ENCODE peak calls at places on chromosomes 1 and 21, in nine cellular contexts. One of them, this sample, is unnamed.

GRCh38 chr1:58331156-58331555 is 215.4 kb downstream of the OMA1 start:
- DNase-seq in GM12878: no peak
- DNase-seq in stomach: no peak
- DNase-seq in SJSA1: no peak
- DNase-seq in naive thymus-derived CD4-positive, alpha-beta T cell: no peak
- DNase-seq in H1: no peak
- DNase-seq in hepatocyte: no peak
- DNase-seq in sigmoid colon: no peak
- DNase-seq in GM23248: peak; percentile 53
- DNase-seq in this sample: no peak

GRCh38 chr1:151798571-151798970 is 6.6 kb downstream of the LINGO4 start:
- DNase-seq in GM12878: no peak
- DNase-seq in stomach: no peak
- DNase-seq in SJSA1: no peak
- DNase-seq in naive thymus-derived CD4-positive, alpha-beta T cell: no peak
- DNase-seq in H1: no peak
- DNase-seq in hepatocyte: no peak
- DNase-seq in sigmoid colon: no peak
- DNase-seq in GM23248: no peak
- DNase-seq in this sample: no peak

GRCh38 chr1:151158751-151159251 is 2.4 kb downstream of the TNFAIP8L2 start:
- DNase-seq in GM12878: no peak
- DNase-seq in stomach: no peak
- DNase-seq in SJSA1: no peak
- DNase-seq in naive thymus-derived CD4-positive, alpha-beta T cell: no peak
- DNase-seq in H1: no peak
- DNase-seq in hepatocyte: no peak
- DNase-seq in sigmoid colon: no peak
- DNase-seq in GM23248: no peak
- DNase-seq in this sample: no peak

GRCh38 chr1:89525169-89525855 is 683 bp downstream of the LRRC8B start:
- DNase-seq in GM12878: peak; percentile 35
- DNase-seq in stomach: no peak
- DNase-seq in SJSA1: no peak
- DNase-seq in naive thymus-derived CD4-positive, alpha-beta T cell: peak; percentile 53
- DNase-seq in H1: no peak
- DNase-seq in hepatocyte: peak; percentile 58
- DNase-seq in sigmoid colon: peak; percentile 69
- DNase-seq in GM23248: peak; percentile 18
- DNase-seq in this sample: peak; percentile 41

GRCh38 chr1:17563494-17564281 is 24.2 kb downstream of the ARHGEF10L start:
- DNase-seq in GM12878: no peak
- DNase-seq in stomach: no peak
- DNase-seq in SJSA1: no peak
- DNase-seq in naive thymus-derived CD4-positive, alpha-beta T cell: no peak
- DNase-seq in H1: no peak
- DNase-seq in hepatocyte: no peak
- DNase-seq in sigmoid colon: no peak
- DNase-seq in GM23248: peak; percentile 30
- DNase-seq in this sample: no peak

GRCh38 chr1:89905391-89906058 is 84.7 kb downstream of the LRRC8D start:
- DNase-seq in GM12878: no peak
- DNase-seq in stomach: no peak
- DNase-seq in SJSA1: no peak
- DNase-seq in naive thymus-derived CD4-positive, alpha-beta T cell: no peak
- DNase-seq in H1: no peak
- DNase-seq in hepatocyte: no peak
- DNase-seq in sigmoid colon: no peak
- DNase-seq in GM23248: peak; percentile 70
- DNase-seq in this sample: no peak

GRCh38 chr1:248804771-248805681 is 20.7 kb downstream of the SH3BP5L start:
- DNase-seq in GM12878: peak; percentile 73
- DNase-seq in stomach: no peak
- DNase-seq in SJSA1: peak; percentile 26
- DNase-seq in naive thymus-derived CD4-positive, alpha-beta T cell: no peak
- DNase-seq in H1: no peak
- DNase-seq in hepatocyte: no peak
- DNase-seq in sigmoid colon: no peak
- DNase-seq in GM23248: no peak
- DNase-seq in this sample: no peak

GRCh38 chr1:64004451-64004850 is 199.0 kb upstream of the UBE2U start:
- DNase-seq in GM12878: no peak
- DNase-seq in stomach: no peak
- DNase-seq in SJSA1: no peak
- DNase-seq in naive thymus-derived CD4-positive, alpha-beta T cell: no peak
- DNase-seq in H1: no peak
- DNase-seq in hepatocyte: no peak
- DNase-seq in sigmoid colon: no peak
- DNase-seq in GM23248: no peak
- DNase-seq in this sample: no peak

GRCh38 chr1:221478050-221478949 is 263.6 kb downstream of the DUSP10 start:
- DNase-seq in GM12878: peak; percentile 36
- DNase-seq in stomach: no peak
- DNase-seq in SJSA1: peak; percentile 81
- DNase-seq in naive thymus-derived CD4-positive, alpha-beta T cell: peak; percentile 43
- DNase-seq in H1: peak; percentile 46
- DNase-seq in hepatocyte: peak; percentile 84
- DNase-seq in sigmoid colon: peak; percentile 78
- DNase-seq in GM23248: peak; percentile 94
- DNase-seq in this sample: peak; percentile 57

GRCh38 chr1:32948905-32949304 is 15.7 kb downstream of the RNF19B start:
- DNase-seq in GM12878: no peak
- DNase-seq in stomach: no peak
- DNase-seq in SJSA1: no peak
- DNase-seq in naive thymus-derived CD4-positive, alpha-beta T cell: no peak
- DNase-seq in H1: no peak
- DNase-seq in hepatocyte: peak; percentile 36
- DNase-seq in sigmoid colon: no peak
- DNase-seq in GM23248: peak; percentile 59
- DNase-seq in this sample: no peak

DNA sequence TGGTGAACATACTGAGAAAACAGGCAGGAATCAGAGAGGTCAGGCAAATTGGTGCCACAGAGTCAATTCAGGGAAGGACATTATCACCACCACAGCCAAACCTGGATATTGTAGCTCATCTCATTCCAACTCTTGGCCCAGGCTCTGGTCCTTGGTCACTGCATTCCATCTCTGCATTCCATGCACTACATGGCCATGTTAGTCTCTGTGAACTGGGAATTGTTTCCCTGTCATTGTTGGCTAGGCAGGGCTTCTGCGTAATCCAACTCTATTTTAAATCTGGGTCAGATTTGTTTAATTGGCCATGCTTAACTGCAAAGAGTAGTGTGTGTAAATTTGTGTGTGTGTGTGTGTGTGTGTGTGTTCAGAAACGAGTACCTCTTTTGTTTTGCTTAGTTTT is 837.6 kb upstream of the ADAMTS5 start:
- DNase-seq in GM12878: no peak
- DNase-seq in stomach: no peak
- DNase-seq in SJSA1: no peak
- DNase-seq in naive thymus-derived CD4-positive, alpha-beta T cell: no peak
- DNase-seq in H1: no peak
- DNase-seq in hepatocyte: no peak
- DNase-seq in sigmoid colon: no peak
- DNase-seq in GM23248: peak; percentile 35
- DNase-seq in this sample: no peak
- H3K9me3 ChIP-seq in GM12878: no peaks in the 10 kb centered on the region
- H3K9me3 ChIP-seq in stomach: no peaks in the 10 kb centered on the region
- H3K9me3 ChIP-seq in SJSA1: no peaks in the 10 kb centered on the region
- H3K9me3 ChIP-seq in naive thymus-derived CD4-positive, alpha-beta T cell: no peaks in the 10 kb centered on the region
- H3K9me3 ChIP-seq in H1: no peaks in the 10 kb centered on the region
- H3K9me3 ChIP-seq in hepatocyte: no peaks in the 10 kb centered on the region
- H3K9me3 ChIP-seq in sigmoid colon: no peaks in the 10 kb centered on the region
- H3K9me3 ChIP-seq in GM23248: no peaks in the 10 kb centered on the region
- H3K9me3 ChIP-seq in this sample: no peaks in the 10 kb centered on the region

GRCh38 chr1:172964864-172965263 is 85.9 kb downstream of the TNFSF18 start:
- DNase-seq in GM12878: no peak
- DNase-seq in stomach: no peak
- DNase-seq in SJSA1: no peak
- DNase-seq in naive thymus-derived CD4-positive, alpha-beta T cell: no peak
- DNase-seq in H1: no peak
- DNase-seq in hepatocyte: no peak
- DNase-seq in sigmoid colon: no peak
- DNase-seq in GM23248: no peak
- DNase-seq in this sample: no peak

GRCh38 chr1:172970186-172970585 is 80.6 kb downstream of the TNFSF18 start:
- DNase-seq in GM12878: no peak
- DNase-seq in stomach: no peak
- DNase-seq in SJSA1: no peak
- DNase-seq in naive thymus-derived CD4-positive, alpha-beta T cell: no peak
- DNase-seq in H1: no peak
- DNase-seq in hepatocyte: no peak
- DNase-seq in sigmoid colon: no peak
- DNase-seq in GM23248: peak; percentile 74
- DNase-seq in this sample: peak; percentile 58

GRCh38 chr1:172969611-172970010 is 81.1 kb downstream of the TNFSF18 start:
- DNase-seq in GM12878: no peak
- DNase-seq in stomach: no peak
- DNase-seq in SJSA1: no peak
- DNase-seq in naive thymus-derived CD4-positive, alpha-beta T cell: no peak
- DNase-seq in H1: no peak
- DNase-seq in hepatocyte: no peak
- DNase-seq in sigmoid colon: no peak
- DNase-seq in GM23248: peak; percentile 72
- DNase-seq in this sample: peak; percentile 76

GRCh38 chr1:172966844-172967540 is 83.7 kb downstream of the TNFSF18 start:
- DNase-seq in GM12878: no peak
- DNase-seq in stomach: no peak
- DNase-seq in SJSA1: no peak
- DNase-seq in naive thymus-derived CD4-positive, alpha-beta T cell: no peak
- DNase-seq in H1: no peak
- DNase-seq in hepatocyte: no peak
- DNase-seq in sigmoid colon: no peak
- DNase-seq in GM23248: peak; percentile 40
- DNase-seq in this sample: no peak

DNA sequence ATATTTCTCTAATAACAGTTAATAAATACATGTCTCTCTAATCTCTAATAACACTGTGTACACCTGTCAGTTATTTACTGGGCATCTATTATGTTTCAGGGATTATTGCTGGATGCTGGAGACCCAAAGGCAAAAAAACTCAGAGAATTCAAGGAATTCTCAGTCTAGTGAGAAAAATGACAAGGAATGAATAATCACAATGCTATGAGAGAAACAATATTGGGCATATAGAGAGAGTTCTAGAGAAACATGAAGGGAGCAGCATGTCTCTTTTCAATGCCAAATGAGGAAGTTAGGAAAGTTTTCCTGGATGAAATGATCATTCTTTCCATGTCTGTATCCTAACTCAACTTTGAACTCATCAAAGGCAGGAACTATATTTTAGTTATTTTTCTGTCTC is 82.8 kb downstream of the TNFSF18 start:
- DNase-seq in GM12878: no peak
- DNase-seq in stomach: no peak
- DNase-seq in SJSA1: no peak
- DNase-seq in naive thymus-derived CD4-positive, alpha-beta T cell: no peak
- DNase-seq in H1: no peak
- DNase-seq in hepatocyte: no peak
- DNase-seq in sigmoid colon: no peak
- DNase-seq in GM23248: no peak
- DNase-seq in this sample: no peak
- H3K4me1 ChIP-seq in GM12878: no peaks in the 10 kb centered on the region
- H3K4me1 ChIP-seq in stomach: peaks cover 4% of the 10 kb centered on the region
- H3K4me1 ChIP-seq in SJSA1: peaks cover 44% of the 10 kb centered on the region
- H3K4me1 ChIP-seq in naive thymus-derived CD4-positive, alpha-beta T cell: no peaks in the 10 kb centered on the region
- H3K4me1 ChIP-seq in H1: no peaks in the 10 kb centered on the region
- H3K4me1 ChIP-seq in hepatocyte: no peaks in the 10 kb centered on the region
- H3K4me1 ChIP-seq in sigmoid colon: peaks cover 15% of the 10 kb centered on the region
- H3K4me1 ChIP-seq in GM23248: peaks cover 40% of the 10 kb centered on the region
- H3K4me1 ChIP-seq in this sample: peaks cover 43% of the 10 kb centered on the region

GRCh38 chr1:16286122-16286521 is 49.1 kb upstream of the CPLANE2 start:
- DNase-seq in GM12878: no peak
- DNase-seq in stomach: no peak
- DNase-seq in SJSA1: no peak
- DNase-seq in naive thymus-derived CD4-positive, alpha-beta T cell: no peak
- DNase-seq in H1: no peak
- DNase-seq in hepatocyte: no peak
- DNase-seq in sigmoid colon: no peak
- DNase-seq in GM23248: peak; percentile 40
- DNase-seq in this sample: no peak
- H3K4me3 ChIP-seq in GM12878: no peak overlapping the region
- H3K4me3 ChIP-seq in stomach: no peak overlapping the region
- H3K4me3 ChIP-seq in SJSA1: no peak overlapping the region
- H3K4me3 ChIP-seq in naive thymus-derived CD4-positive, alpha-beta T cell: no peak overlapping the region
- H3K4me3 ChIP-seq in H1: no peak overlapping the region
- H3K4me3 ChIP-seq in hepatocyte: no peak overlapping the region
- H3K4me3 ChIP-seq in sigmoid colon: no peak overlapping the region
- H3K4me3 ChIP-seq in GM23248: no peak overlapping the region
- H3K4me3 ChIP-seq in this sample: no peak overlapping the region

GRCh38 chr1:26158271-26159112 is at the start of gene FAM110D:
- DNase-seq in GM12878: no peak
- DNase-seq in stomach: no peak
- DNase-seq in SJSA1: no peak
- DNase-seq in naive thymus-derived CD4-positive, alpha-beta T cell: no peak
- DNase-seq in H1: no peak
- DNase-seq in hepatocyte: no peak
- DNase-seq in sigmoid colon: peak; percentile 49
- DNase-seq in GM23248: no peak
- DNase-seq in this sample: no peak

GRCh38 chr1:26162220-26162703 is 3.4 kb downstream of the FAM110D start:
- DNase-seq in GM12878: no peak
- DNase-seq in stomach: no peak
- DNase-seq in SJSA1: no peak
- DNase-seq in naive thymus-derived CD4-positive, alpha-beta T cell: no peak
- DNase-seq in H1: peak; percentile 66
- DNase-seq in hepatocyte: no peak
- DNase-seq in sigmoid colon: no peak
- DNase-seq in GM23248: no peak
- DNase-seq in this sample: no peak

GRCh38 chr1:26161408-26162219 is 2.7 kb downstream of the FAM110D start:
- DNase-seq in GM12878: no peak
- DNase-seq in stomach: peak; percentile 55
- DNase-seq in SJSA1: peak; percentile 58
- DNase-seq in naive thymus-derived CD4-positive, alpha-beta T cell: peak; percentile 59
- DNase-seq in H1: peak; percentile 84
- DNase-seq in hepatocyte: peak; percentile 80
- DNase-seq in sigmoid colon: no peak
- DNase-seq in GM23248: peak; percentile 75
- DNase-seq in this sample: no peak

GRCh38 chr1:26160527-26161407 is 1.9 kb downstream of the FAM110D start:
- DNase-seq in GM12878: no peak
- DNase-seq in stomach: no peak
- DNase-seq in SJSA1: no peak
- DNase-seq in naive thymus-derived CD4-positive, alpha-beta T cell: no peak
- DNase-seq in H1: no peak
- DNase-seq in hepatocyte: no peak
- DNase-seq in sigmoid colon: no peak
- DNase-seq in GM23248: no peak
- DNase-seq in this sample: no peak

GRCh38 chr1:26159113-26160039 is 497 bp downstream of the FAM110D start:
- DNase-seq in GM12878: no peak
- DNase-seq in stomach: no peak
- DNase-seq in SJSA1: no peak
- DNase-seq in naive thymus-derived CD4-positive, alpha-beta T cell: no peak
- DNase-seq in H1: no peak
- DNase-seq in hepatocyte: no peak
- DNase-seq in sigmoid colon: no peak
- DNase-seq in GM23248: no peak
- DNase-seq in this sample: no peak
- H3K9me3 ChIP-seq in GM12878: no peaks in the 10 kb centered on the region
- H3K9me3 ChIP-seq in stomach: no peaks in the 10 kb centered on the region
- H3K9me3 ChIP-seq in SJSA1: peaks cover 2% of the 10 kb centered on the region
- H3K9me3 ChIP-seq in naive thymus-derived CD4-positive, alpha-beta T cell: no peaks in the 10 kb centered on the region
- H3K9me3 ChIP-seq in H1: no peaks in the 10 kb centered on the region
- H3K9me3 ChIP-seq in hepatocyte: no peaks in the 10 kb centered on the region
- H3K9me3 ChIP-seq in sigmoid colon: no peaks in the 10 kb centered on the region
- H3K9me3 ChIP-seq in GM23248: no peaks in the 10 kb centered on the region
- H3K9me3 ChIP-seq in this sample: no peaks in the 10 kb centered on the region